ENCODE peak calls at places on chromosomes 1 and 21, in ten cellular contexts. One of them, this sample, is unnamed.

GRCh38 chr1:87869563-87869962 is 540.9 kb downstream of the LMO4 start:
- DNase-seq in pulmonary artery endothelial cell: peak; percentile 4
- DNase-seq in left lobe of liver: no peak
- DNase-seq in MV-4-11: peak; percentile 93
- DNase-seq in CD4-positive, alpha-beta memory T cell: no peak
- DNase-seq in uterus: no peak
- DNase-seq in Caco-2: no peak
- DNase-seq in EL: peak; percentile 47
- DNase-seq in iPS-NIHi11: no peak
- DNase-seq in activated CD4-positive, alpha-beta T cell treated with anti-CD3 and anti-CD28 coated beads, Interleukin-2, amount 50 U/mL, for 1 hour: no peak
- DNase-seq in this sample: no peak

GRCh38 chr1:22418852-22419480 is 32.7 kb upstream of the ZBTB40 start:
- DNase-seq in iPS-NIHi11: no peak
- DNase-seq in Caco-2: no peak
- DNase-seq in MV-4-11: no peak
- DNase-seq in uterus: no peak
- DNase-seq in activated CD4-positive, alpha-beta T cell treated with anti-CD3 and anti-CD28 coated beads, Interleukin-2, amount 50 U/mL, for 1 hour: no peak
- DNase-seq in CD4-positive, alpha-beta memory T cell: no peak
- DNase-seq in EL: peak; percentile 70
- DNase-seq in left lobe of liver: no peak
- DNase-seq in pulmonary artery endothelial cell: no peak
- DNase-seq in this sample: no peak

GRCh38 chr1:100494393-100495084 is 43.4 kb upstream of the GPR88 start:
- DNase-seq in Caco-2: no peak
- DNase-seq in pulmonary artery endothelial cell: no peak
- DNase-seq in left lobe of liver: no peak
- DNase-seq in iPS-NIHi11: no peak
- DNase-seq in EL: no peak
- DNase-seq in uterus: no peak
- DNase-seq in CD4-positive, alpha-beta memory T cell: no peak
- DNase-seq in MV-4-11: no peak
- DNase-seq in activated CD4-positive, alpha-beta T cell treated with anti-CD3 and anti-CD28 coated beads, Interleukin-2, amount 50 U/mL, for 1 hour: no peak
- DNase-seq in this sample: no peak

GRCh38 chr1:9143250-9143649 is 14.3 kb upstream of the GPR157 start:
- DNase-seq in EL: peak; percentile 64
- DNase-seq in CD4-positive, alpha-beta memory T cell: no peak
- DNase-seq in uterus: no peak
- DNase-seq in pulmonary artery endothelial cell: no peak
- DNase-seq in iPS-NIHi11: no peak
- DNase-seq in Caco-2: no peak
- DNase-seq in activated CD4-positive, alpha-beta T cell treated with anti-CD3 and anti-CD28 coated beads, Interleukin-2, amount 50 U/mL, for 1 hour: no peak
- DNase-seq in MV-4-11: peak; percentile 85
- DNase-seq in left lobe of liver: no peak
- DNase-seq in this sample: no peak

GRCh38 chr1:171988243-171988642 is 146.9 kb downstream of the DNM3 start:
- DNase-seq in EL: no peak
- DNase-seq in MV-4-11: no peak
- DNase-seq in Caco-2: no peak
- DNase-seq in uterus: no peak
- DNase-seq in CD4-positive, alpha-beta memory T cell: no peak
- DNase-seq in pulmonary artery endothelial cell: no peak
- DNase-seq in activated CD4-positive, alpha-beta T cell treated with anti-CD3 and anti-CD28 coated beads, Interleukin-2, amount 50 U/mL, for 1 hour: no peak
- DNase-seq in left lobe of liver: no peak
- DNase-seq in iPS-NIHi11: no peak
- DNase-seq in this sample: no peak

GRCh38 chr1:180270767-180271639 is 40.9 kb downstream of the LHX4 start:
- DNase-seq in pulmonary artery endothelial cell: no peak
- DNase-seq in left lobe of liver: peak; percentile 76
- DNase-seq in EL: peak; percentile 42
- DNase-seq in activated CD4-positive, alpha-beta T cell treated with anti-CD3 and anti-CD28 coated beads, Interleukin-2, amount 50 U/mL, for 1 hour: no peak
- DNase-seq in MV-4-11: peak; percentile 36
- DNase-seq in Caco-2: no peak
- DNase-seq in iPS-NIHi11: no peak
- DNase-seq in CD4-positive, alpha-beta memory T cell: no peak
- DNase-seq in uterus: no peak
- DNase-seq in this sample: no peak

GRCh38 chr1:198007687-198008627 is 90.8 kb downstream of the LHX9 start:
- DNase-seq in MV-4-11: no peak
- DNase-seq in uterus: no peak
- DNase-seq in pulmonary artery endothelial cell: no peak
- DNase-seq in left lobe of liver: no peak
- DNase-seq in activated CD4-positive, alpha-beta T cell treated with anti-CD3 and anti-CD28 coated beads, Interleukin-2, amount 50 U/mL, for 1 hour: no peak
- DNase-seq in EL: no peak
- DNase-seq in CD4-positive, alpha-beta memory T cell: no peak
- DNase-seq in Caco-2: no peak
- DNase-seq in iPS-NIHi11: no peak
- DNase-seq in this sample: no peak

GRCh38 chr1:27145934-27146354 is 9.0 kb downstream of the SLC9A1 start:
- DNase-seq in iPS-NIHi11: no peak
- DNase-seq in left lobe of liver: no peak
- DNase-seq in MV-4-11: no peak
- DNase-seq in CD4-positive, alpha-beta memory T cell: no peak
- DNase-seq in activated CD4-positive, alpha-beta T cell treated with anti-CD3 and anti-CD28 coated beads, Interleukin-2, amount 50 U/mL, for 1 hour: no peak
- DNase-seq in pulmonary artery endothelial cell: no peak
- DNase-seq in Caco-2: no peak
- DNase-seq in uterus: peak; percentile 71
- DNase-seq in EL: peak; percentile 89
- DNase-seq in this sample: no peak

GRCh38 chr21:40070871-40071270 is 203.6 kb downstream of the PCP4 start:
- DNase-seq in activated CD4-positive, alpha-beta T cell treated with anti-CD3 and anti-CD28 coated beads, Interleukin-2, amount 50 U/mL, for 1 hour: no peak
- DNase-seq in iPS-NIHi11: no peak
- DNase-seq in EL: no peak
- DNase-seq in uterus: no peak
- DNase-seq in CD4-positive, alpha-beta memory T cell: no peak
- DNase-seq in pulmonary artery endothelial cell: no peak
- DNase-seq in Caco-2: no peak
- DNase-seq in MV-4-11: no peak
- DNase-seq in left lobe of liver: no peak
- DNase-seq in this sample: no peak

GRCh38 chr1:97308131-97308530 is 586.5 kb downstream of the PTBP2 start:
- DNase-seq in iPS-NIHi11: no peak
- DNase-seq in MV-4-11: no peak
- DNase-seq in CD4-positive, alpha-beta memory T cell: no peak
- DNase-seq in Caco-2: no peak
- DNase-seq in pulmonary artery endothelial cell: no peak
- DNase-seq in uterus: no peak
- DNase-seq in EL: peak; percentile 69
- DNase-seq in left lobe of liver: no peak
- DNase-seq in activated CD4-positive, alpha-beta T cell treated with anti-CD3 and anti-CD28 coated beads, Interleukin-2, amount 50 U/mL, for 1 hour: no peak
- DNase-seq in this sample: no peak

GRCh38 chr1:190436615-190437014 is 41.0 kb downstream of the BRINP3 start:
- DNase-seq in pulmonary artery endothelial cell: no peak
- DNase-seq in activated CD4-positive, alpha-beta T cell treated with anti-CD3 and anti-CD28 coated beads, Interleukin-2, amount 50 U/mL, for 1 hour: no peak
- DNase-seq in left lobe of liver: no peak
- DNase-seq in uterus: no peak
- DNase-seq in iPS-NIHi11: no peak
- DNase-seq in EL: peak; percentile 11
- DNase-seq in MV-4-11: no peak
- DNase-seq in Caco-2: no peak
- DNase-seq in CD4-positive, alpha-beta memory T cell: no peak
- DNase-seq in this sample: no peak